ENCODE peak calls at places on chromosomes 12 and 14, in seven cellular contexts. One of them, this sample, is unnamed. For H3K4me1, the result is how much of the 10 kb centered on the place peaks cover.

GRCh38 chr14:103543721-103544626 is 15.0 kb downstream of the TRMT61A start:
- DNase-seq in lower lobe of right lung: peak
- DNase-seq in sigmoid colon: peak
- DNase-seq in RWPE2: no peak
- DNase-seq in stomach: no peak
- DNase-seq in mammary epithelial cell: no peak
- DNase-seq in H9: no peak
- DNase-seq in this sample: peak

GRCh38 chr12:70427611-70428010 is 61.5 kb downstream of the KCNMB4 start:
- DNase-seq in RWPE2: no peak
- DNase-seq in H9: no peak
- DNase-seq in lower lobe of right lung: no peak
- DNase-seq in sigmoid colon: no peak
- DNase-seq in stomach: no peak
- DNase-seq in mammary epithelial cell: no peak
- DNase-seq in this sample: no peak

GRCh38 chr12:129871991-129872969 is 31.5 kb downstream of the TMEM132D start:
- DNase-seq in sigmoid colon: no peak
- DNase-seq in H9: peak
- DNase-seq in stomach: no peak
- DNase-seq in RWPE2: no peak
- DNase-seq in lower lobe of right lung: no peak
- DNase-seq in mammary epithelial cell: no peak
- DNase-seq in this sample: no peak

GRCh38 chr14:53670701-53671100 is 285.9 kb downstream of the BMP4 start:
- DNase-seq in lower lobe of right lung: no peak
- DNase-seq in RWPE2: no peak
- DNase-seq in sigmoid colon: no peak
- DNase-seq in mammary epithelial cell: peak
- DNase-seq in stomach: no peak
- DNase-seq in H9: no peak
- DNase-seq in this sample: no peak

GRCh38 chr12:71846322-71846940 is 6.9 kb downstream of the TBC1D15 start:
- DNase-seq in stomach: no peak
- DNase-seq in RWPE2: no peak
- DNase-seq in mammary epithelial cell: peak
- DNase-seq in sigmoid colon: no peak
- DNase-seq in H9: no peak
- DNase-seq in lower lobe of right lung: no peak
- DNase-seq in this sample: no peak

GRCh38 chr14:76926521-76927251 is 100.5 kb downstream of the LRRC74A start:
- DNase-seq in mammary epithelial cell: no peak
- DNase-seq in stomach: no peak
- DNase-seq in lower lobe of right lung: no peak
- DNase-seq in sigmoid colon: peak
- DNase-seq in RWPE2: no peak
- DNase-seq in H9: no peak
- DNase-seq in this sample: no peak

GRCh38 chr14:80117876-80118275 is 93.4 kb downstream of the DIO2 start:
- DNase-seq in sigmoid colon: no peak
- DNase-seq in mammary epithelial cell: no peak
- DNase-seq in RWPE2: no peak
- DNase-seq in stomach: no peak
- DNase-seq in lower lobe of right lung: no peak
- DNase-seq in H9: no peak
- DNase-seq in this sample: no peak

GRCh38 chr12:104288635-104289258 is 14.8 kb upstream of the EID3 start:
- DNase-seq in RWPE2: peak
- DNase-seq in sigmoid colon: peak
- DNase-seq in mammary epithelial cell: peak
- DNase-seq in stomach: peak
- DNase-seq in lower lobe of right lung: peak
- DNase-seq in H9: peak
- DNase-seq in this sample: peak

GRCh38 chr14:24670594-24670993 is 36.6 kb upstream of the GZMB start:
- DNase-seq in H9: no peak
- DNase-seq in sigmoid colon: no peak
- DNase-seq in mammary epithelial cell: no peak
- DNase-seq in lower lobe of right lung: no peak
- DNase-seq in stomach: no peak
- DNase-seq in RWPE2: no peak
- DNase-seq in this sample: no peak

DNA sequence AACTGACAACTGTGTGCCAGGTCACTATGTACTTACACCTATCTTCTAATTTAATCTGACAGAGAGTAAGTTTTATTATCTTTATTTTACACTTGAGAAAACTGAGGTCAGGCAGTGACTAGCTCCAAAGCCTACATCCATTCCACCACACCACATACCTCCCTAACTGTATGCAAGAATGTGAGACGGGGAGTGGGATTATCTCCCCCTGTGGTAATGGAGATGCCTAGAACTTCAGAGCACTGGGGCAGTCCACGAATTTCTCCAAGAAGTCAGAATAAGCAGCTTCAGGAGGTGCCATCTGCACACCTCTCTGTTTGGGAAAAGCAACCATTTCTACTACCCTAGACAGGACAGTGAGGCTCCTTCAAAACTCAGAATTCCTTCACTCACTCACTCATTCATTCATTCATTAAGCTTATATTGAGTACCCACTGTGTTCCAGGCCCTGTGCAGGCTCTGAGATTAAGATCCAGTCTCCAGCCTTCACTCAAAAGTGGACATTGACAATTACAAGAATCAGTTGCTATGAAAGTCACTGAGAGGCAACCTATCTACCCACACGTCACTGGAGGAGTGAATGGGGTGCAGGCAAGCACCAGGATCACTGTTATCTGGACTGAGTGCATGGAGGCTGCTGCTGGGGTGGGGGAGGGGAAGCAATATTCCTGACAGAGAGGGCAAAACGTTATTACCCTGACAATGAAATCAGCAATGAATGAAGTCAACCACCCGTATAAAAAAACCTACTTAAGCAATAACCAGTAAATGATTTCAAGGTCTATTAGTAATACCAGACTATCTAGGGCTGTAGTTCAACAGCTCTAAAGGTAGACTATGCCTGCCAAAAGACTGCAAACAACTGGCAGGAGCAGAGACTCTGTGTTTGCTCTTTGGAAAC is 18.0 kb downstream of the SLC7A7 start:
- DNase-seq in mammary epithelial cell: no peak
- DNase-seq in H9: no peak
- DNase-seq in stomach: no peak
- DNase-seq in sigmoid colon: no peak
- DNase-seq in lower lobe of right lung: no peak
- DNase-seq in RWPE2: no peak
- DNase-seq in this sample: no peak
- H3K4me1 ChIP-seq in mammary epithelial cell: under half
- H3K4me1 ChIP-seq in H9: under half
- H3K4me1 ChIP-seq in stomach: under half
- H3K4me1 ChIP-seq in sigmoid colon: under half
- H3K4me1 ChIP-seq in lower lobe of right lung: under half
- H3K4me1 ChIP-seq in RWPE2: under half
- H3K4me1 ChIP-seq in this sample: under half

DNA sequence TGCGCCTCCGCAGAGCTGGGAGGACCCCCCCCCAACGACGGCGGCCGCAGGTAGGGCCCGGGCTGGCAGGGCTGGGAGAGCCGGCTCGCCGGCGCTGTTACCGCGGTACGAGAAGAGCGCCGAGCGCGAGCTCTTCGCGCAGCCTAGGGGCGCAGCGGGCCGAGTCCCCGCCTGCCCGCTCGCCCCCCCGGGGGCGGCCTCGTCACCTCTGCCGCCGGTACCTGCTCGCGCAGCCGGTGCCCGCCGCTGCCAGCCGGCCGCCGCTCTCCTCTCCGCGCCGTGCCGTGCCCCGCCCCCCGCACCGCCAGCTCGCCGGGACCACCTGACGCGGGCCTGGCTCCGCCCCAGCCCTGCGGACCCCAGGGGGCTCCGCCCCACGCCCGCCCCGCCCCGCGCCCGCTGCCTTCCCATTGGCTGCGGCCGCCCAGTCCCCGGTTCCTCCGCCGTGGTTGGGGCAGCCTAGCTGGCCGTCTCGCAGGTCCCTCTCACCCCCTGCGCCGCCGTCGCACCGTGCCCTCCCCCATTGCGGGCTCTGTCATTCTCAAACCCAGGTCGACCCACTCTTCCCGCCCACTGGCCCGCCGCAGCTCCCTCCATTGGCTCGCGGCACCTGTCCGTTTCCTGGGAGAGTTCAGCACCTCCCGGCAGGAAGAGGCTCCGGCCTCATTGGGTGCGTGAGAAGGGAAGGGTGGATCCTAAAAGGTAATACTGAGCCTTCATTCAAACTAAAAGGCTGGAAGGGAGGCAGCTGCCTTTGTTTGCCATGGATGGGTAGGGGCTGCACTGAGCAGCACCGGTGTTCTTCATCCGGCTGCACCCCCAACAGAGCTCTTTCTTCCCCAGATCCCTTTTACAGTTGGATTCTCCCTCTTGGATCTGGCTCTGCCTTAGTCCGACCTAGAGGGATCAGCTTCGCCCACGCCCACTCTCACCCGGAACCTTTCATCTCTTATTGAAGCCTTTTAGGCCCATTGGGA is at the start of gene MAP3K9:
- DNase-seq in sigmoid colon: peak
- DNase-seq in mammary epithelial cell: peak
- DNase-seq in stomach: peak
- DNase-seq in RWPE2: peak
- DNase-seq in lower lobe of right lung: peak
- DNase-seq in H9: peak
- DNase-seq in this sample: peak
- H3K27ac ChIP-seq in sigmoid colon: peak
- H3K27ac ChIP-seq in mammary epithelial cell: peak
- H3K27ac ChIP-seq in stomach: peak
- H3K27ac ChIP-seq in RWPE2: peak
- H3K27ac ChIP-seq in lower lobe of right lung: peak
- H3K27ac ChIP-seq in H9: no peak
- H3K27ac ChIP-seq in this sample: peak

DNA sequence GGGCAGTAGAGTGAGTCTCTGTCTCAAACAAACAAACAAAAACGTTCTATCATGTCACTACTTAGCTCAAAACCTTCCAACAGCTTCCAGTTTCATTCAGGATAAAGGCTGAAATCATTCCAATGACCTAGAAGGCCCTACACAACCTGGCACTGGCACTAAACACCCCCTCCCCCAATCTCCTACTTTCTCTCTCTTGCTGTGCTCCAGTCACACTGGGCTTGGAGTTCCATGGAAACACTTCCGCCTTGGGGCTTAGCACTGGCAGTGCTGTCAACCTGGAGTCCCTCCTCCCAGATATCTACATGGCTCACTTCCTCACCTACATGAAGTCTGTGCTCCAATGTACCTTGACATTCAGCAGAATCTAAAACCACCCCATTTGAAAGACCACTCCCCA is 65.0 kb upstream of the SINHCAF start:
- DNase-seq in lower lobe of right lung: no peak
- DNase-seq in H9: no peak
- DNase-seq in stomach: no peak
- DNase-seq in mammary epithelial cell: no peak
- DNase-seq in RWPE2: no peak
- DNase-seq in sigmoid colon: no peak
- DNase-seq in this sample: no peak
- TF ChIP-seq CTCF in lower lobe of right lung: no peak
- TF ChIP-seq CTCF in H9: no peak
- TF ChIP-seq CTCF in stomach: no peak
- TF ChIP-seq CTCF in mammary epithelial cell: no peak
- TF ChIP-seq CTCF in RWPE2: no peak
- TF ChIP-seq CTCF in sigmoid colon: no peak
- TF ChIP-seq CTCF in this sample: no peak

DNA sequence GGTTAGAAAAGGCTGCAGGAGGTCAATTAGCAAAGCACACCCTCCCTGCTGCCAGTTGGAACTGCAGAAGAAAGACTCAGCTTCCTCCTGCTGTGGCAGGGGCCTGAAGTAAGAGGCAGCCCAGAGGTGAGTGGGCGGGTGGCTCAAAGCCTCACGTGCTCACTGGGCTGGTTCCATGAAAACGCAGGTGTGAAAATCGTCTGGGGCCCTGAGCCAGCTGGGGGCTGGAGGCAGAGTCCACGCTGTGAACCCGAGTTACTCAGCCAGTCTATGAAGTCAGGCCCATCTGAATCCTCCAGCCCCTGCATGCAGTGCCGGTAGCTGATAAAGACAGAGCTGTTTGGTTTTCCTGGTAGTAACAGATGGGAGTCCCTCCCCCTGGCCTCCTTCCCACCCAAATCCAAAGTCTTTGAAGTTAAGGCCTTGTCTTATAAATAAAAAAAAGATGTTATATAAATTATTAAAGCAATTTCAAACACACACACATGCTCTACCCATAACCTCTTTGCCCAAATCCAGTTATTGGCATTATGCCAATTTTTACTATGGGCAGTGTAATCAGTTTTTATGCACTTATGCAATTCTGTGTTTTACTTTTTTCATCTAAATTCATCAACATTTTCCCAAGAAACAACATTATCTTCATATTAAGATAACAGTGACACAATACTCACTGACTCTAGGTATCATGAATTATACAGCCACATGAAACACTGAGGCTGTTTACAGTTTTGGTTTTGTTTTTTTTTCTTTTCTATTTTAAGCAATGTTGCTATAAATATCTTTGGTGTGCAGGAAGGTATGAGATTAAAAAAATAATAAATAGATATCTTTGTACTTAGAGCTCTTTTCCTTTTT is 57.9 kb upstream of the PNMA1 start:
- DNase-seq in mammary epithelial cell: peak
- DNase-seq in sigmoid colon: no peak
- DNase-seq in H9: peak
- DNase-seq in lower lobe of right lung: peak
- DNase-seq in stomach: peak
- DNase-seq in RWPE2: peak
- DNase-seq in this sample: peak
- H3K4me1 ChIP-seq in mammary epithelial cell: under half
- H3K4me1 ChIP-seq in sigmoid colon: half or more
- H3K4me1 ChIP-seq in H9: under half
- H3K4me1 ChIP-seq in lower lobe of right lung: half or more
- H3K4me1 ChIP-seq in stomach: half or more
- H3K4me1 ChIP-seq in RWPE2: under half
- H3K4me1 ChIP-seq in this sample: under half

DNA sequence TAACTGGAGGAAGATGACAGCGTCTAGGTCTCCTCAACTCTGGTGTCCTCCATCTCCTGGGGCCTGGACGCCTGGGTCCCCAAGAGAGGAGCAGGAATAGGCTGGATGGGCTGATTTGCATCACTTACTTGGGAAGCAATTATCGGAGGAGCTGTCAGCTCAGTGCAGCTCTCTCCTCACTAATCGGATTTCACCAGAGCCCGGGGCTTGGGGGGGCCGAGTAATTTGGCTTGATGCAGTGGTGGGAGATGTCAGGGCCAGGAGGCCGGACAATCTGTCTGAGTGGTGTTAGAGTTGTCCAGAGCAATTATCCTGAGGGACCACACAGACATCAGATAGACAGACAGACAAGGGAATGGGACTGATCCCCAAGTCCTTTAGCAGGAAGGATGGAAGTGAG is 4.7 kb upstream of the SMUG1 start:
- DNase-seq in mammary epithelial cell: no peak
- DNase-seq in H9: no peak
- DNase-seq in sigmoid colon: no peak
- DNase-seq in lower lobe of right lung: no peak
- DNase-seq in RWPE2: no peak
- DNase-seq in stomach: no peak
- DNase-seq in this sample: no peak
- H3K27ac ChIP-seq in mammary epithelial cell: no peak
- H3K27ac ChIP-seq in H9: no peak
- H3K27ac ChIP-seq in sigmoid colon: no peak
- H3K27ac ChIP-seq in lower lobe of right lung: no peak
- H3K27ac ChIP-seq in RWPE2: no peak
- H3K27ac ChIP-seq in stomach: no peak
- H3K27ac ChIP-seq in this sample: no peak

GRCh38 chr14:105532735-105533141 is 6.4 kb downstream of the TMEM121 start:
- DNase-seq in mammary epithelial cell: no peak
- DNase-seq in lower lobe of right lung: no peak
- DNase-seq in H9: no peak
- DNase-seq in stomach: no peak
- DNase-seq in RWPE2: no peak
- DNase-seq in sigmoid colon: peak
- DNase-seq in this sample: no peak
- TF ChIP-seq CTCF in mammary epithelial cell: peak
- TF ChIP-seq CTCF in lower lobe of right lung: peak
- TF ChIP-seq CTCF in H9: peak
- TF ChIP-seq CTCF in stomach: no peak
- TF ChIP-seq CTCF in RWPE2: peak
- TF ChIP-seq CTCF in sigmoid colon: no peak
- TF ChIP-seq CTCF in this sample: no peak